ENCODE peak calls at places on chromosomes 2 and 18, in five cellular contexts. J is ovary, W is iPS DF 6.9, X is body of pancreas, G is heart left ventricle. M is an unnamed sample.

GRCh38 chr18:24138281-24138883 is 480 bp upstream of the CABYR start:
- DNase-seq in J (no peak), W (no peak), X (no peak), G (no peak), M (no peak)

GRCh38 chr18:79385749-79386341 is 9.9 kb upstream of the NFATC1 start:
- DNase-seq in J (no peak), W (no peak), X (no peak), G (no peak), M (no peak)

GRCh38 chr18:23825496-23825895 is 136.2 kb downstream of the LAMA3 start:
- DNase-seq in J (no peak), W (no peak), X (no peak), G (no peak), M (no peak)

GRCh38 chr2:64599469-64599868 is 54.2 kb downstream of the SERTAD2 start:
- DNase-seq in J (no peak), W (no peak), X (no peak), G (no peak), M (no peak)

GRCh38 chr18:49013961-49014604 is 63.3 kb upstream of the SMAD7 start:
- DNase-seq in J (no peak), W (no peak), X (no peak), G (peak; percentile 11), M (no peak)

GRCh38 chr18:77209587-77209986 is 40.1 kb upstream of the GALR1 start:
- DNase-seq in J (no peak), W (no peak), X (no peak), G (no peak), M (no peak)

GRCh38 chr2:102592601-102593000 is 26.8 kb upstream of the SLC9A2 start:
- DNase-seq in J (no peak), W (no peak), X (peak; percentile 24), G (no peak), M (peak; percentile 7)

GRCh38 chr2:118750959-118751565 is 96.4 kb downstream of the EN1 start:
- DNase-seq in J (no peak), W (no peak), X (peak; percentile 20), G (no peak), M (no peak)

GRCh38 chr2:219688560-219689445 is 61.4 kb downstream of the SLC4A3 start:
- DNase-seq in J (peak; percentile 60), W (no peak), X (no peak), G (peak; percentile 34), M (peak; percentile 31)

GRCh38 chr18:11767329-11767728 is 78.3 kb downstream of the GNAL start:
- DNase-seq in J (no peak), W (no peak), X (no peak), G (no peak), M (no peak)

GRCh38 chr2:715847-716573 is 38.8 kb upstream of the TMEM18 start:
- DNase-seq in J (no peak), W (peak; percentile 41), X (no peak), G (no peak), M (peak; percentile 40)

GRCh38 chr2:235634435-235635152 is 140.8 kb downstream of the AGAP1 start:
- DNase-seq in J (no peak), W (no peak), X (no peak), G (no peak), M (peak; percentile 63)

GRCh38 chr18:25594351-25594750 is 242.4 kb upstream of the ZNF521 start:
- DNase-seq in J (no peak), W (no peak), X (no peak), G (no peak), M (no peak)

GRCh38 chr2:62459106-62459505 is 46.9 kb downstream of the TMEM17 start:
- DNase-seq in J (no peak), W (no peak), X (no peak), G (no peak), M (no peak)

GRCh38 chr2:43133708-43134570 is 92.5 kb downstream of the ZFP36L2 start:
- DNase-seq in J (no peak), W (no peak), X (no peak), G (no peak), M (no peak)

DNA sequence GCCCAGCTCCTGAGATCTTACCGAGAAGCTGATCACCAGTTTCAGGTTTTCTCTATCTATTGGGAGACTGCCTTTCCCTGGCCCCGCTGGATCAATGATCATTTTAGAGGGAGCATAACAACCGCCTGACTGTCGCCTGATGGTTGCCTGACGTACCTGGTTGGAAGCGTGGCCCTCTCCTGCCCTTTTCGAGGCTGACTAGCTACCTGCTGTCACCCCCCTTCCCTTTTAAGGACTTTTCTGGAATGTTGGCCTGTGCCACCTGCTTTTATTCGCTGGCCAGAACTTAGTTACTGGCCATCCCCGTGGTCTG is 562 bp upstream of the MFSD2B start:
- DNase-seq in J (no peak), W (no peak), X (no peak), G (no peak), M (no peak)
- H3K4me3 ChIP-seq in J (no peak overlapping the region), W (no peak overlapping the region), X (no peak overlapping the region), G (peak overlapping the region; percentile 51), M (peak overlapping the region; percentile 74)

DNA sequence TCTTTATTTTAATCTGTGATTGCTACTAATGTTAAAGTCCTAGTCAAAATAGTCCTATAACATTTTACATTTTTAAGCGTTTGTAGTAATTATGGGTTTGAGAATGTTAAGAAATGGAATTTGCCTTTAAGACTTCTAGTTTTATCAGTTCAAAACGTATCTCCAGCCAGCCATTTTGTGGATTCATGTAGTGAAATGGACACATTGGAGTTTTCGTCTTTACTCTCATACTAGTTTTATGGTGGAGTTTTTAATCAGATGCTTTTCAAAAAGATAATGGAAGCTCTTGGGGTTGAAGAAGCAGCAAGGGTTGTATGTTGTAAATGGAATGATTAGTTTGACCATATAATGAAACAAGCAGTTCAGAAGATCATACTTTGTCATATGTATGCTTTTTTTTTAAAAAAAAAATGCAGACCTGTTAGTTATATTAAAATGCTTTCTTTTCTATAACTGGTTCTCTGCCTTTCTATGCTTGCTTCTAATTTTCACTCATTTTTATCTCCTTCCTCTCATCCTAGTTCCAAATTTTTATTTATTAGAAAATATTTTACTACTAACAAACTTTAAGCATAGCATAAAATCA is 16.6 kb downstream of the VAPA start:
- DNase-seq in J (no peak), W (no peak), X (no peak), G (no peak), M (no peak)
- H3K4me1 ChIP-seq in J (peaks cover 5% of the 10 kb centered on the region), W (peaks cover 3% of the 10 kb centered on the region), X (peaks cover 83% of the 10 kb centered on the region), G (peaks cover 49% of the 10 kb centered on the region), M (peaks cover 53% of the 10 kb centered on the region)

DNA sequence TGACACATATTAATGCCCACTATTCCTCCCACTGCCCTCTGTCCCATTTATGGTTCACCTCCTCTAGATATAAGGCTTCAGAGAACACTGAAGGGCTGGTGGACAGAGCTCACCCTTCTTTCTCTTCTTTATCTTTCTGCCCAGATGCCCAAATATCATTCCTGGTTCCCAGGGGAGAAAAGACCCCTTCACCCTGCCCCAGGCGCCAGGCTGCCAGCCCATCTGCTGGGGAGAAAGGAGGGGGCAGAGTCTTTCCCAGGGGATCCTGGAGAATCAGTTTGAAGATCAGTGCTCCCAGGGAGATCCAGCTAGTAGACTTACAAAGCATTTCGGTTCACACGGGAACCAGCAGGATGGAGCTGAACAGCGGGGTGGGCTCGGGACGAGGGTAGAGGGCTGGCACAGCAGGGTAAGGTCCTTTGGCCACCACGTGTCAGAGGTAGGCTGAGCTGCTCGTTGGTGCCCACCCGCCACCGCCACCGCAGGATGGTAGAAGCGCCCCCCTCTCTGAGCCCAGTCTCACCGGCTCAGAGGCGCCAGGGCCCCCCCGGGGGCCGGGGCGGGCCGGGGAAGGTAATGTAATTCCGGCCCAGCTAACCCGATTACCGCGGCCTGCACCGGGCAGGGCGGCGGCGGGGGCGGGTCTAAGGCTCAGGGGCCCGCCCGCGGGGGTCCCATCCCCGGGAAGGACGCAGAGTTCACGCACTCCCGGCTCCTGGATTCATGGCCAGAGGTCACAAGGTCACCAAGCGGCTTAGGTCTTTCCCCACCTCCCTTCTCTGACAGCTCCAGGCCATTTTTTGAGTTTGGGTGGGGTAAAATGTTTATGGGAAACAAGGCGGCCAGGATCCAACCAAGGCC is 1.3 kb upstream of the TLX2 start:
- DNase-seq in J (no peak), W (no peak), X (no peak), G (no peak), M (no peak)
- H3K4me3 ChIP-seq in J (no peak overlapping the region), W (peak overlapping the region; percentile 7), X (no peak overlapping the region), G (no peak overlapping the region), M (no peak overlapping the region)

DNA sequence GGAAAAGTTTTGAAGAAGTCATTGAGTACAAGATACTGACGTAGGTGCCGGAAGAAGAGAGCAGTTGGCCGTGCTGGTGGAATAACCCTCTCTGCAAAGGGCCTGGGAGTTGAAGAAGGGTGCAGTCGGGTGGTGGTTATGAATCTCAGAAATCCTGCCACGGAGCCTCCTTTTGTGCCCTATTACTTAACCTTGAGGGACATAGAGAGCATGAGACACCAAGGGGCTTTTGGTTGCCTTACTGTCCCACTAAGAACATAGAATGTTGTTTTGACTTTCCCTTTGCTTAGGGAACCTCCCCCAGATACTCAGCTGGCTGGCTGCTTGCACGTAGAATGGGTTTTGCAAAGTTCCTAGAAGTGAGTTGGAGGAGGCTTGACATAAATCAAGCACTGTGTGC is 1.3 kb upstream of the CD28 start:
- DNase-seq in J (no peak), W (no peak), X (no peak), G (no peak), M (no peak)
- H3K4me1 ChIP-seq in J (no peaks in the 10 kb centered on the region), W (no peaks in the 10 kb centered on the region), X (no peaks in the 10 kb centered on the region), G (no peaks in the 10 kb centered on the region), M (peaks cover 12% of the 10 kb centered on the region)

GRCh38 chr2:6773007-6773693 is 92.6 kb downstream of the CMPK2 start:
- DNase-seq in J (no peak), W (no peak), X (peak; percentile 64), G (peak; percentile 61), M (peak; percentile 71)
- H3K4me3 ChIP-seq in J (no peak overlapping the region), W (no peak overlapping the region), X (no peak overlapping the region), G (no peak overlapping the region), M (no peak overlapping the region)

DNA sequence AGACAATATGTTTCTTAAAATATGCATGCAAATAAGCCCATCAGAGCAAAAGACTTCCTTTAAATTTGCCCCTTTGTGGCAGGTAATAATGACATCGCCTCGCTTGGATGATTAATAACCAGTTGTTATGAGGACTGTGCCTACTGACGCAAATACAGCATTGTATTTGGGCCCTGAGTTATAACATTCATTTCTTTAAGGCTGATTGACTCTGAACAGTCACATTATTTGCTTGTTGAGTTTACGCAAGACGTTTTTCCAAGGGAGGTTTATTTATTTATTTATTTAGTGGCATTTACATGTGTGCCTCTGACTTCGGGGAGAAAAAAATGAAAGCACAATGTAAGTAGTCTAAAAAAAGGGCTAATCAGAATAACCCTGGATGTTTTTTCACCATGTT is 88.3 kb downstream of the SLC8A1 start:
- DNase-seq in J (no peak), W (no peak), X (no peak), G (no peak), M (peak; percentile 38)
- H3K4me1 ChIP-seq in J (no peaks in the 10 kb centered on the region), W (no peaks in the 10 kb centered on the region), X (peaks cover 16% of the 10 kb centered on the region), G (peaks cover 18% of the 10 kb centered on the region), M (peaks cover 21% of the 10 kb centered on the region)

GRCh38 chr2:160220001-160220400 is 19.9 kb upstream of the ITGB6 start:
- DNase-seq in J (no peak), W (no peak), X (no peak), G (no peak), M (no peak)

GRCh38 chr2:160209457-160209856 is 9.4 kb upstream of the ITGB6 start:
- DNase-seq in J (no peak), W (no peak), X (no peak), G (no peak), M (peak; percentile 84)

GRCh38 chr2:160210599-160211138 is 10.6 kb upstream of the ITGB6 start:
- DNase-seq in J (peak; percentile 28), W (peak; percentile 45), X (peak; percentile 80), G (peak; percentile 36), M (peak; percentile 52)

GRCh38 chr2:160213511-160213910 is 13.4 kb upstream of the ITGB6 start:
- DNase-seq in J (no peak), W (no peak), X (no peak), G (no peak), M (no peak)

GRCh38 chr2:160214461-160215055 is 14.5 kb upstream of the ITGB6 start:
- DNase-seq in J (peak; percentile 20), W (no peak), X (no peak), G (peak; percentile 46), M (peak; percentile 92)
- H3K4me3 ChIP-seq in J (no peak overlapping the region), W (no peak overlapping the region), X (no peak overlapping the region), G (no peak overlapping the region), M (peak overlapping the region; percentile 21)